ENCODE peak calls at places on chromosomes 7 and 10, in nine cellular contexts. H is fibroblast of lung, T is DND-41, F is hepatocyte, G is K562, Y is MM.1S, K is keratinocyte, W is PC-3, L is HCT116. V is an unnamed sample.

GRCh38 chr7:43431020-43431595 is 151.8 kb upstream of the STK17A start:
- DNase-seq in H (peak; percentile 4), T (no peak), F (no peak), G (no peak), Y (no peak), K (no peak), W (no peak), L (no peak), V (no peak)

GRCh38 chr10:86261933-86262665 is 104.5 kb downstream of the GRID1 start:
- DNase-seq in H (no peak), T (no peak), F (peak; percentile 52), G (peak; percentile 35), Y (peak; percentile 85), K (no peak), W (peak; percentile 48), L (no peak), V (no peak)

GRCh38 chr10:137606-138005 is 2.4 kb downstream of the ZMYND11 start:
- DNase-seq in H (peak; percentile 27), T (no peak), F (no peak), G (no peak), Y (no peak), K (no peak), W (peak; percentile 57), L (no peak), V (no peak)

GRCh38 chr10:27312854-27313253 is 72.3 kb upstream of the ACBD5 start:
- DNase-seq in H (no peak), T (no peak), F (no peak), G (no peak), Y (no peak), K (no peak), W (no peak), L (no peak), V (no peak)

GRCh38 chr7:126727930-126728331 is 524.8 kb downstream of the GRM8 start:
- DNase-seq in H (no peak), T (peak; percentile 31), F (no peak), G (peak; percentile 23), Y (peak; percentile 19), K (peak; percentile 35), W (peak; percentile 2), L (no peak), V (peak; percentile 82)

GRCh38 chr7:967361-968082 is 7.8 kb downstream of the COX19 start:
- DNase-seq in H (no peak), T (no peak), F (no peak), G (no peak), Y (no peak), K (no peak), W (no peak), L (no peak), V (no peak)

GRCh38 chr7:132930881-132931280 is 151.0 kb downstream of the CHCHD3 start:
- DNase-seq in H (peak; percentile 24), T (no peak), F (no peak), G (peak; percentile 44), Y (no peak), K (no peak), W (peak; percentile 17), L (no peak), V (peak; percentile 52)

GRCh38 chr10:93039721-93040120 is 20.9 kb upstream of the CYP26C1 start:
- DNase-seq in H (peak; percentile 59), T (no peak), F (peak; percentile 17), G (peak; percentile 47), Y (peak; percentile 69), K (no peak), W (peak; percentile 59), L (peak; percentile 12), V (peak; percentile 48)

GRCh38 chr7:18356195-18356645 is 139.3 kb upstream of the HDAC9 start:
- DNase-seq in H (peak; percentile 53), T (no peak), F (peak; percentile 23), G (peak; percentile 12), Y (peak; percentile 51), K (no peak), W (peak; percentile 43), L (peak; percentile 26), V (peak; percentile 69)

GRCh38 chr7:106938803-106939202 is 73.7 kb downstream of the PIK3CG start:
- DNase-seq in H (no peak), T (no peak), F (no peak), G (no peak), Y (no peak), K (no peak), W (no peak), L (no peak), V (no peak)

GRCh38 chr7:48183370-48183743 is 12.1 kb downstream of the ABCA13 start:
- DNase-seq in H (no peak), T (no peak), F (no peak), G (no peak), Y (no peak), K (no peak), W (no peak), L (no peak), V (peak; percentile 67)

GRCh38 chr7:77331938-77332695 is 84.0 kb downstream of the GSAP start:
- DNase-seq in H (peak; percentile 91), T (peak; percentile 65), F (peak; percentile 87), G (peak; percentile 86), Y (peak; percentile 87), K (peak; percentile 44), W (peak; percentile 90), L (peak; percentile 87), V (peak; percentile 90)

GRCh38 chr7:103989200-103989784 is at the start of gene RELN:
- DNase-seq in H (peak; percentile 33), T (no peak), F (peak; percentile 35), G (peak; percentile 86), Y (peak; percentile 22), K (no peak), W (no peak), L (no peak), V (peak; percentile 69)

GRCh38 chr10:77811831-77812430 is 114.6 kb downstream of the DLG5 start:
- DNase-seq in H (no peak), T (no peak), F (no peak), G (no peak), Y (no peak), K (no peak), W (no peak), L (no peak), V (no peak)

GRCh38 chr7:30068117-30068516 is 39.9 kb downstream of the PLEKHA8 start:
- DNase-seq in H (peak; percentile 69), T (no peak), F (no peak), G (no peak), Y (no peak), K (no peak), W (no peak), L (no peak), V (peak; percentile 35)

GRCh38 chr7:131385039-131385605 is 57.4 kb downstream of the MKLN1 start:
- DNase-seq in H (peak; percentile 41), T (no peak), F (no peak), G (no peak), Y (no peak), K (no peak), W (peak; percentile 69), L (no peak), V (no peak)

DNA sequence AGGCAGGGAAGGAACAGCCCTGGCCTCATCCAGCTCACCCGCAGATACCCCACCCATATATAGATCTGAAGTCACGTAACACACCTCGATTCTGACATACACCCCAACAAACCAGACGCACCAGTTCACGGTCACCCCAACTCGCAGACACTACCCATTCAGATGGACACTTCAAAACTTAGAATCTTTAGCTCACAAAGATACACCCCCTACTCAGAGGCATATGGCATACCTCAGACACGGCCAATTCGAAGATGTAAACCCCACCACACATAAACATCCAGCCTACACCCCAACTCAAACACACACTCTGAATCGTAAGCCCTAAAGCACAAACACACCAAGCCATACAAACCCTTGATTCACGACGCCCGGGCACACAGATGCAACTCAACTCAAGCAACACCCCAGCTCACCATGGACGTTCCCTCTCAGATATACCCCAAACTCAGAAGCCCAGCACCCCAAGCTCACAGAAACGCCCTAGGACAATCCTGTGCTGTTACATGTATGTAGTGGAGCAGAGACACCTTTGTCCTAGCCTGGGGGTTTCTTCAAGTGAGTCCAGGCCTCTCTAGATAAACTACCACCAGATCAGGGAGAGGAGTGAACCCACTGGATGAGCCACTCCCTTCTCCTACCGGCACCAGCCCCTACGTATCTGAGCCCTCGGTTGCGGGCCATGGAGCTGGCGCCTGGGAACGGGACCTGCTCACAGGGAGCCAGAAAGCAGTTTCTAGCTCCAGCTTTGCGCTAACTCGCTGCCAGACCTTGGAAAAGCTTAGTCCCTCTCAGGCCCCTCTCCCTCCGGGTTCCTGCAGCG is 8.8 kb downstream of the PSD start:
- DNase-seq in H (no peak), T (no peak), F (no peak), G (no peak), Y (no peak), K (no peak), W (no peak), L (no peak), V (no peak)
- TF ChIP-seq EZH2 in H (peak; percentile 90), T (peak; percentile 56), F (no peak), G (no peak), Y (no peak), K (peak; percentile 92), W (no peak), L (no peak), V (no peak)

GRCh38 chr10:7304110-7304509 is 106.7 kb downstream of the SFMBT2 start:
- DNase-seq in H (no peak), T (no peak), F (no peak), G (no peak), Y (no peak), K (no peak), W (no peak), L (no peak), V (no peak)

GRCh38 chr10:7303067-7303629 is 107.7 kb downstream of the SFMBT2 start:
- DNase-seq in H (no peak), T (no peak), F (no peak), G (no peak), Y (no peak), K (no peak), W (no peak), L (no peak), V (no peak)

GRCh38 chr10:7305053-7305452 is 105.8 kb downstream of the SFMBT2 start:
- DNase-seq in H (no peak), T (no peak), F (no peak), G (no peak), Y (no peak), K (no peak), W (no peak), L (no peak), V (no peak)

GRCh38 chr10:7308826-7309225 is 102.0 kb downstream of the SFMBT2 start:
- DNase-seq in H (no peak), T (no peak), F (no peak), G (no peak), Y (no peak), K (no peak), W (no peak), L (no peak), V (no peak)

GRCh38 chr10:7306147-7306546 is 104.7 kb downstream of the SFMBT2 start:
- DNase-seq in H (peak; percentile 70), T (no peak), F (no peak), G (no peak), Y (no peak), K (no peak), W (no peak), L (no peak), V (no peak)
- H3K4me1 ChIP-seq in H (no peaks in the 10 kb centered on the region), T (no peaks in the 10 kb centered on the region), F (peaks cover 17% of the 10 kb centered on the region), G (peaks cover 3% of the 10 kb centered on the region), Y (no peaks in the 10 kb centered on the region), K (no peaks in the 10 kb centered on the region), W (peaks cover 18% of the 10 kb centered on the region), L (no peaks in the 10 kb centered on the region), V (no peaks in the 10 kb centered on the region)

GRCh38 chr7:116224492-116225098 is 14.3 kb downstream of the TES start:
- DNase-seq in H (no peak), T (no peak), F (no peak), G (no peak), Y (peak; percentile 48), K (no peak), W (no peak), L (no peak), V (no peak)
- H3K27ac ChIP-seq in H (no peak overlapping the region), T (no peak overlapping the region), F (no peak overlapping the region), G (no peak overlapping the region), Y (no peak overlapping the region), K (no peak overlapping the region), W (no peak overlapping the region), L (no peak overlapping the region), V (peak overlapping the region; percentile 72)

GRCh38 chr10:100969175-100970075 is at the start of gene SEMA4G:
- DNase-seq in H (peak; percentile 24), T (peak; percentile 13), F (peak; percentile 74), G (peak; percentile 66), Y (peak; percentile 39), K (no peak), W (peak; percentile 34), L (peak; percentile 21), V (peak; percentile 45)
- TF ChIP-seq EZH2 in H (peak; percentile 20), T (no peak), F (no peak), G (no peak), Y (no peak), K (peak; percentile 37), W (no peak), L (no peak), V (no peak)

V was measured in A673.